ENCODE peak calls at places on chromosomes 2 and 18, in six cellular contexts. One of them, this sample, is unnamed.
A peak's percentile ranks its signal among the peaks of the same experiment; 100 is the strongest.

GRCh38 chr2:175567435-175568061 is 386.0 kb upstream of the ATP5MC3 start:
- DNase-seq in T-helper 17 cell: no peak
- DNase-seq in NCI-H1092 treated with DMSO at 0.1 percent for 48 hours: no peak
- DNase-seq in mucosa of gallbladder: no peak
- DNase-seq in heart left ventricle: no peak
- DNase-seq in stimulated activated naive CD8-positive, alpha-beta T cell treated with anti-CD3 and anti-CD28 coated beads, Interleukin-15, Interleukin-2, amounts not matched to agents 100 U/mL and 50 U/mL, for 24 hours: no peak
- DNase-seq in this sample: no peak

GRCh38 chr2:165633431-165633830 is 160.6 kb downstream of the GALNT3 start:
- DNase-seq in T-helper 17 cell: no peak
- DNase-seq in NCI-H1092 treated with DMSO at 0.1 percent for 48 hours: no peak
- DNase-seq in mucosa of gallbladder: no peak
- DNase-seq in heart left ventricle: no peak
- DNase-seq in stimulated activated naive CD8-positive, alpha-beta T cell treated with anti-CD3 and anti-CD28 coated beads, Interleukin-15, Interleukin-2, amounts not matched to agents 100 U/mL and 50 U/mL, for 24 hours: no peak
- DNase-seq in this sample: no peak

GRCh38 chr2:85888020-85888744 is 608 bp downstream of the ST3GAL5 start:
- DNase-seq in T-helper 17 cell: peak; percentile 9
- DNase-seq in NCI-H1092 treated with DMSO at 0.1 percent for 48 hours: peak; percentile 21
- DNase-seq in mucosa of gallbladder: no peak
- DNase-seq in heart left ventricle: no peak
- DNase-seq in stimulated activated naive CD8-positive, alpha-beta T cell treated with anti-CD3 and anti-CD28 coated beads, Interleukin-15, Interleukin-2, amounts not matched to agents 100 U/mL and 50 U/mL, for 24 hours: peak; percentile 57
- DNase-seq in this sample: peak; percentile 63

GRCh38 chr2:16030206-16031054 is 90.1 kb downstream of the MYCN start:
- DNase-seq in T-helper 17 cell: no peak
- DNase-seq in NCI-H1092 treated with DMSO at 0.1 percent for 48 hours: no peak
- DNase-seq in mucosa of gallbladder: no peak
- DNase-seq in heart left ventricle: no peak
- DNase-seq in stimulated activated naive CD8-positive, alpha-beta T cell treated with anti-CD3 and anti-CD28 coated beads, Interleukin-15, Interleukin-2, amounts not matched to agents 100 U/mL and 50 U/mL, for 24 hours: no peak
- DNase-seq in this sample: no peak

GRCh38 chr2:85309699-85310321 is 18.0 kb downstream of the TGOLN2 start:
- DNase-seq in T-helper 17 cell: no peak
- DNase-seq in NCI-H1092 treated with DMSO at 0.1 percent for 48 hours: no peak
- DNase-seq in mucosa of gallbladder: no peak
- DNase-seq in heart left ventricle: no peak
- DNase-seq in stimulated activated naive CD8-positive, alpha-beta T cell treated with anti-CD3 and anti-CD28 coated beads, Interleukin-15, Interleukin-2, amounts not matched to agents 100 U/mL and 50 U/mL, for 24 hours: peak; percentile 20
- DNase-seq in this sample: no peak

GRCh38 chr18:470661-471501 is 29.6 kb downstream of the COLEC12 start:
- DNase-seq in T-helper 17 cell: no peak
- DNase-seq in NCI-H1092 treated with DMSO at 0.1 percent for 48 hours: no peak
- DNase-seq in mucosa of gallbladder: no peak
- DNase-seq in heart left ventricle: no peak
- DNase-seq in stimulated activated naive CD8-positive, alpha-beta T cell treated with anti-CD3 and anti-CD28 coated beads, Interleukin-15, Interleukin-2, amounts not matched to agents 100 U/mL and 50 U/mL, for 24 hours: no peak
- DNase-seq in this sample: no peak

GRCh38 chr2:152222975-152223638 is 47.5 kb upstream of the STAM2 start:
- DNase-seq in T-helper 17 cell: no peak
- DNase-seq in NCI-H1092 treated with DMSO at 0.1 percent for 48 hours: peak; percentile 46
- DNase-seq in mucosa of gallbladder: peak; percentile 55
- DNase-seq in heart left ventricle: no peak
- DNase-seq in stimulated activated naive CD8-positive, alpha-beta T cell treated with anti-CD3 and anti-CD28 coated beads, Interleukin-15, Interleukin-2, amounts not matched to agents 100 U/mL and 50 U/mL, for 24 hours: no peak
- DNase-seq in this sample: peak; percentile 60

GRCh38 chr2:218026676-218027425 is 24.1 kb upstream of the TNS1 start:
- DNase-seq in T-helper 17 cell: no peak
- DNase-seq in NCI-H1092 treated with DMSO at 0.1 percent for 48 hours: no peak
- DNase-seq in mucosa of gallbladder: peak; percentile 82
- DNase-seq in heart left ventricle: peak; percentile 52
- DNase-seq in stimulated activated naive CD8-positive, alpha-beta T cell treated with anti-CD3 and anti-CD28 coated beads, Interleukin-15, Interleukin-2, amounts not matched to agents 100 U/mL and 50 U/mL, for 24 hours: no peak
- DNase-seq in this sample: no peak

GRCh38 chr18:56402872-56403516 is 235.4 kb downstream of the TXNL1 start:
- DNase-seq in T-helper 17 cell: no peak
- DNase-seq in NCI-H1092 treated with DMSO at 0.1 percent for 48 hours: no peak
- DNase-seq in mucosa of gallbladder: no peak
- DNase-seq in heart left ventricle: no peak
- DNase-seq in stimulated activated naive CD8-positive, alpha-beta T cell treated with anti-CD3 and anti-CD28 coated beads, Interleukin-15, Interleukin-2, amounts not matched to agents 100 U/mL and 50 U/mL, for 24 hours: no peak
- DNase-seq in this sample: no peak

GRCh38 chr2:24317491-24317920 is 42.8 kb downstream of the ITSN2 start:
- DNase-seq in T-helper 17 cell: no peak
- DNase-seq in NCI-H1092 treated with DMSO at 0.1 percent for 48 hours: peak; percentile 3
- DNase-seq in mucosa of gallbladder: peak; percentile 20
- DNase-seq in heart left ventricle: no peak
- DNase-seq in stimulated activated naive CD8-positive, alpha-beta T cell treated with anti-CD3 and anti-CD28 coated beads, Interleukin-15, Interleukin-2, amounts not matched to agents 100 U/mL and 50 U/mL, for 24 hours: no peak
- DNase-seq in this sample: peak; percentile 39

GRCh38 chr2:229715895-229716507 is 1.6 kb upstream of the DNER start:
- DNase-seq in T-helper 17 cell: peak; percentile 8
- DNase-seq in NCI-H1092 treated with DMSO at 0.1 percent for 48 hours: peak; percentile 69
- DNase-seq in mucosa of gallbladder: no peak
- DNase-seq in heart left ventricle: no peak
- DNase-seq in stimulated activated naive CD8-positive, alpha-beta T cell treated with anti-CD3 and anti-CD28 coated beads, Interleukin-15, Interleukin-2, amounts not matched to agents 100 U/mL and 50 U/mL, for 24 hours: peak; percentile 38
- DNase-seq in this sample: peak; percentile 67

GRCh38 chr2:130813722-130814121 is 23.0 kb upstream of the ARHGEF4 start:
- DNase-seq in T-helper 17 cell: no peak
- DNase-seq in NCI-H1092 treated with DMSO at 0.1 percent for 48 hours: no peak
- DNase-seq in mucosa of gallbladder: no peak
- DNase-seq in heart left ventricle: no peak
- DNase-seq in stimulated activated naive CD8-positive, alpha-beta T cell treated with anti-CD3 and anti-CD28 coated beads, Interleukin-15, Interleukin-2, amounts not matched to agents 100 U/mL and 50 U/mL, for 24 hours: no peak
- DNase-seq in this sample: no peak

GRCh38 chr18:67417864-67418523 is 98.5 kb downstream of the DSEL start:
- DNase-seq in T-helper 17 cell: no peak
- DNase-seq in NCI-H1092 treated with DMSO at 0.1 percent for 48 hours: peak; percentile 19
- DNase-seq in mucosa of gallbladder: peak; percentile 14
- DNase-seq in heart left ventricle: no peak
- DNase-seq in stimulated activated naive CD8-positive, alpha-beta T cell treated with anti-CD3 and anti-CD28 coated beads, Interleukin-15, Interleukin-2, amounts not matched to agents 100 U/mL and 50 U/mL, for 24 hours: no peak
- DNase-seq in this sample: peak; percentile 29

GRCh38 chr2:205133544-205133943 is 548.8 kb upstream of the NRP2 start:
- DNase-seq in T-helper 17 cell: no peak
- DNase-seq in NCI-H1092 treated with DMSO at 0.1 percent for 48 hours: no peak
- DNase-seq in mucosa of gallbladder: no peak
- DNase-seq in heart left ventricle: no peak
- DNase-seq in stimulated activated naive CD8-positive, alpha-beta T cell treated with anti-CD3 and anti-CD28 coated beads, Interleukin-15, Interleukin-2, amounts not matched to agents 100 U/mL and 50 U/mL, for 24 hours: no peak
- DNase-seq in this sample: peak; percentile 45

GRCh38 chr18:73948497-73948896 is 199.1 kb downstream of the FBXO15 start:
- DNase-seq in T-helper 17 cell: no peak
- DNase-seq in NCI-H1092 treated with DMSO at 0.1 percent for 48 hours: no peak
- DNase-seq in mucosa of gallbladder: no peak
- DNase-seq in heart left ventricle: no peak
- DNase-seq in stimulated activated naive CD8-positive, alpha-beta T cell treated with anti-CD3 and anti-CD28 coated beads, Interleukin-15, Interleukin-2, amounts not matched to agents 100 U/mL and 50 U/mL, for 24 hours: no peak
- DNase-seq in this sample: no peak

GRCh38 chr18:3526421-3527354 is 76.7 kb downstream of the TGIF1 start:
- DNase-seq in T-helper 17 cell: no peak
- DNase-seq in NCI-H1092 treated with DMSO at 0.1 percent for 48 hours: peak; percentile 93
- DNase-seq in mucosa of gallbladder: no peak
- DNase-seq in heart left ventricle: no peak
- DNase-seq in stimulated activated naive CD8-positive, alpha-beta T cell treated with anti-CD3 and anti-CD28 coated beads, Interleukin-15, Interleukin-2, amounts not matched to agents 100 U/mL and 50 U/mL, for 24 hours: no peak
- DNase-seq in this sample: no peak

GRCh38 chr2:64730551-64731305 is 77.0 kb upstream of the SERTAD2 start:
- DNase-seq in T-helper 17 cell: no peak
- DNase-seq in NCI-H1092 treated with DMSO at 0.1 percent for 48 hours: peak; percentile 65
- DNase-seq in mucosa of gallbladder: peak; percentile 74
- DNase-seq in heart left ventricle: no peak
- DNase-seq in stimulated activated naive CD8-positive, alpha-beta T cell treated with anti-CD3 and anti-CD28 coated beads, Interleukin-15, Interleukin-2, amounts not matched to agents 100 U/mL and 50 U/mL, for 24 hours: peak; percentile 35
- DNase-seq in this sample: peak; percentile 61

GRCh38 chr18:44655435-44655834 is 25.3 kb upstream of the SETBP1 start:
- DNase-seq in T-helper 17 cell: no peak
- DNase-seq in NCI-H1092 treated with DMSO at 0.1 percent for 48 hours: no peak
- DNase-seq in mucosa of gallbladder: no peak
- DNase-seq in heart left ventricle: no peak
- DNase-seq in stimulated activated naive CD8-positive, alpha-beta T cell treated with anti-CD3 and anti-CD28 coated beads, Interleukin-15, Interleukin-2, amounts not matched to agents 100 U/mL and 50 U/mL, for 24 hours: no peak
- DNase-seq in this sample: no peak

GRCh38 chr2:27347641-27348040 is 8.9 kb downstream of the GTF3C2 start:
- DNase-seq in T-helper 17 cell: no peak
- DNase-seq in NCI-H1092 treated with DMSO at 0.1 percent for 48 hours: no peak
- DNase-seq in mucosa of gallbladder: no peak
- DNase-seq in heart left ventricle: no peak
- DNase-seq in stimulated activated naive CD8-positive, alpha-beta T cell treated with anti-CD3 and anti-CD28 coated beads, Interleukin-15, Interleukin-2, amounts not matched to agents 100 U/mL and 50 U/mL, for 24 hours: no peak
- DNase-seq in this sample: no peak